ENCODE peak calls at places on chromosomes 5 and 9, in six cellular contexts. X, G, W, T, F and V are unnamed samples. For H3K36me3, the result is how much of the 10 kb centered on the place peaks cover.

GRCh38 chr5:5492087-5492933 is 69.8 kb downstream of the ICE1 start:
- DNase-seq in X (no peak), G (no peak), W (peak), T (peak), F (peak), V (no peak)

GRCh38 chr9:137724114-137724445 is 105.3 kb downstream of the EHMT1 start:
- DNase-seq in X (no peak), G (no peak), W (peak), T (no peak), F (no peak), V (no peak)

GRCh38 chr5:150254363-150255154 is 35.0 kb downstream of the CAMK2A start:
- DNase-seq in X (no peak), G (no peak), W (no peak), T (no peak), F (no peak), V (no peak)

GRCh38 chr9:134503301-134504105 is 138.1 kb upstream of the COL5A1 start:
- DNase-seq in X (no peak), G (no peak), W (no peak), T (no peak), F (peak), V (no peak)

GRCh38 chr9:88011005-88011766 is 36.9 kb upstream of the CDK20 start:
- DNase-seq in X (no peak), G (no peak), W (peak), T (no peak), F (no peak), V (no peak)

GRCh38 chr9:121709798-121710197 is 58.4 kb downstream of the DAB2IP start:
- DNase-seq in X (peak), G (no peak), W (peak), T (no peak), F (no peak), V (no peak)

GRCh38 chr5:173853370-173854131 is 34.6 kb upstream of the CPEB4 start:
- DNase-seq in X (no peak), G (no peak), W (no peak), T (no peak), F (no peak), V (no peak)

GRCh38 chr9:20683351-20684034 is 566 bp upstream of the FOCAD start:
- DNase-seq in X (peak), G (peak), W (peak), T (no peak), F (peak), V (peak)

GRCh38 chr5:119453045-119453383 is 717 bp downstream of the HSD17B4 start:
- DNase-seq in X (no peak), G (peak), W (peak), T (peak), F (peak), V (no peak)

GRCh38 chr5:11797132-11797531 is 107.1 kb downstream of the CTNND2 start:
- DNase-seq in X (no peak), G (no peak), W (no peak), T (no peak), F (no peak), V (no peak)

GRCh38 chr9:71670121-71670520 is 98.2 kb downstream of the CEMIP2 start:
- DNase-seq in X (no peak), G (no peak), W (no peak), T (no peak), F (no peak), V (no peak)

GRCh38 chr5:156391139-156391538 is 64.2 kb downstream of the SGCD start:
- DNase-seq in X (no peak), G (no peak), W (peak), T (no peak), F (no peak), V (no peak)

GRCh38 chr9:127279717-127280285 is 15.2 kb downstream of the GARNL3 start:
- DNase-seq in X (no peak), G (no peak), W (no peak), T (no peak), F (no peak), V (no peak)

GRCh38 chr5:149323235-149324205 is 21.8 kb upstream of the GRPEL2 start:
- DNase-seq in X (no peak), G (no peak), W (peak), T (no peak), F (no peak), V (no peak)

GRCh38 chr5:125093776-125094175 is 347.3 kb upstream of the ZNF608 start:
- DNase-seq in X (no peak), G (no peak), W (peak), T (no peak), F (no peak), V (no peak)

GRCh38 chr5:1002836-1003235 is 5.8 kb upstream of the NKD2 start:
- DNase-seq in X (no peak), G (no peak), W (no peak), T (no peak), F (peak), V (no peak)

GRCh38 chr9:127349483-127350127 is 47.4 kb upstream of the SLC2A8 start:
- DNase-seq in X (no peak), G (no peak), W (no peak), T (no peak), F (no peak), V (no peak)

GRCh38 chr5:173453167-173453566 is 125.0 kb upstream of the STC2 start:
- DNase-seq in X (no peak), G (no peak), W (peak), T (no peak), F (no peak), V (no peak)

GRCh38 chr5:16727937-16728336 is 111.1 kb upstream of the RETREG1 start:
- DNase-seq in X (peak), G (peak), W (no peak), T (no peak), F (peak), V (no peak)

GRCh38 chr9:1939926-1940368 is 75.2 kb upstream of the SMARCA2 start:
- DNase-seq in X (no peak), G (no peak), W (peak), T (peak), F (peak), V (no peak)

GRCh38 chr5:61919920-61920319 is 386.1 kb upstream of the KIF2A start:
- DNase-seq in X (no peak), G (no peak), W (no peak), T (no peak), F (peak), V (no peak)

GRCh38 chr9:111789881-111790280 is 4.9 kb downstream of the SHOC1 start:
- DNase-seq in X (no peak), G (no peak), W (no peak), T (no peak), F (no peak), V (no peak)

GRCh38 chr9:68706579-68707201 is 1.6 kb downstream of the PIP5K1B start:
- DNase-seq in X (no peak), G (no peak), W (no peak), T (peak), F (no peak), V (no peak)

DNA sequence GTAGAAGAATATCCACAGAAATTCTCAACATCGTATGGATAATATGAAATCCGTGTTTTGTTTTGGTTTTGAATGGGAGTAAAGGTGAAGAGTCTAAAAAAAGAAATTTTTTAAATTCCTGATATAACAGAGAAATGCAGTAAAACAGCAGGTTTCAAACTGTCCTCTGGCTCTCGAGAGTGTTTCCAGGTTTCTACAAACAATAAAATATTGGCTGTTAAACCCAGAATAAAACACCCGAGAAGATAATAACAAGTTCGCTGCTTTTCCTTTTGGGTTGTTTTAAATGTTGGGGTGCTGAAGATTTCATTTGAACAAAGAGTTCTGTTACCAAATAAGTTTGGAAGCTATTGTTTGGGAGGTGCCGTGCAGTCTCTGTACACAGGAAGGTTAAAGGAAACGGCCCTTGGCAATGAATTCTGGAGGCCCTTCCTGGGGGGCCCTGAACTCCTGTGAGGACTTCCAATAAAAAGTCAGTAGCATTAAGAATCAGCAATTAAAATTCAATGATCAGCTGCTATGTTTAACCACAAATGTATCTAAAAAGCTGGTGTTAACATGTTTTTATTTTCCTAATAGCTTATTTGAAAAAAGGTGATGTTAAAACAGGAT is 215.8 kb downstream of the TSSK1B start:
- DNase-seq in X (no peak), G (no peak), W (no peak), T (no peak), F (no peak), V (no peak)
- H3K27ac ChIP-seq in X (peak), G (peak), W (no peak), T (no peak), F (no peak), V (no peak)

DNA sequence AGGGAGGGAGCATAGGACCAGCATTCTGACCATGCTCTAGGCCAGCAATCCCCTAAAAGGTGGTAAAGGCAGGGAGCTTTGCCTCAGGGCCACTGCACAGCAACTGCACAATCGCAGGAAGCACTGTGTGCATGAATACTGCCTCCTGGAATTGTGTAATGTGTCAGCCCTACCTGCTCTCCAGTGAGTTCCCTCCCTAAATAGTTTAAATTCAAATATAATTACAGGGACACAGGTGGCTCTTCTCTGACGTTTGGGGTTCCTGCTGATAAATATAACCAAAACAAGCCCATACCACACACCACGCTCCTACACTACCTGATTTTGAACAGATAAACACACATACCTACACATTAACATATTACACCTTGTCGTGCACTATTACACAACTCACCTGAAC is 9.0 kb downstream of the BAG1 start:
- DNase-seq in X (no peak), G (no peak), W (no peak), T (no peak), F (no peak), V (no peak)
- H3K36me3 ChIP-seq in X (under half), G (under half), W (half or more), T (under half), F (under half), V (half or more)

DNA sequence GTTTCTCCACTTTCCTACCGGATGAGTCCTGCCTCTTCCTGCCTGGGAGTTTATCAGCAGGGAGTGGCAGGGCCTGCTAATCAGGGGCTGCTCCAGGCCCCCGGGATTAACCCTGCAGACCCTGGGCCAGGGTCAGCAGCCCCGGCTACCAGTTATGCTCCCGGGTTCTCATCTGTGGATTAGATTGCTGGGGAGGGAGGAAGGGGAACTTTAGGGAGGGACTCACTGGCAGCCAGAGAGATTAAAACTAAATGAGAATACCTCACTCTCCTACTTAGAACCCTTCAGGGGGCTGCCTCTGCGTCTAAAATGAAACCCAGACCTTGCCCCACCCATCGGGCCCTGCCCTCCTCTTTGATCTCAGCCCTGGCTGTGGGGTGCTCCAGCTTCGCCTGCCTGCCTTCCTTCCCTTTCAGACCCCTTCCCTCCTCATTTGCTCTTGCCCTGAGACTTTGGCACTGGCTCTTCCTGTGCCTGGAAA is 130.5 kb upstream of the HAND1 start:
- DNase-seq in X (no peak), G (no peak), W (no peak), T (no peak), F (no peak), V (no peak)
- H3K4me3 ChIP-seq in X (no peak), G (no peak), W (no peak), T (no peak), F (no peak), V (no peak)

GRCh38 chr9:104900324-104900723 is 27.6 kb downstream of the ABCA1 start:
- DNase-seq in X (no peak), G (no peak), W (no peak), T (no peak), F (no peak), V (no peak)
- H3K27ac ChIP-seq in X (no peak), G (no peak), W (no peak), T (no peak), F (no peak), V (no peak)

GRCh38 chr9:70262384-70262783 is 3.6 kb downstream of the SMC5 start:
- DNase-seq in X (no peak), G (no peak), W (no peak), T (no peak), F (no peak), V (no peak)
- H3K36me3 ChIP-seq in X (under half), G (under half), W (under half), T (under half), F (under half), V (under half)

DNA sequence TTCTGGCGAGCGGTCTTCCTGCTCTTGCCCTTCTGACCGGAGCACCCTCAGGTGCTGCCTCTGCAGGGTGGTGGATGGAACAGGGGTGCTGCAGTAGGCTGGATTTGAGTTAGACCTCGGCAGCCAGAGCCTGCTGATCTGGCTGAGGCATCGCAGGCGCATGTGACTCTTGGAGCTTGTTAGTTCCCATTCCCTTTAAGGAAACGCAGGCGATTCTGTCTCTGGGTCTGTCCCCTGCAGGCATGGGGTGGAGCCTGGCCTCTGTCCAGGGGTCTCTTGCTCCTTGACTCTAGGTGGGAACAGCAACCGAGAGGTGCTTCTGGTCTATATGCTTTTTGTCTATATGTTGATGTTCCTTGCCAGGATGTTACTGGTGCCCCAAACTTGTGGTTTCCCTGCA is 3.1 kb downstream of the WNK2 start:
- DNase-seq in X (no peak), G (no peak), W (no peak), T (no peak), F (no peak), V (no peak)
- H3K4me3 ChIP-seq in X (no peak), G (no peak), W (no peak), T (no peak), F (peak), V (no peak)

GRCh38 chr5:113764382-113764781 is 250.9 kb downstream of the YTHDC2 start:
- DNase-seq in X (no peak), G (no peak), W (no peak), T (no peak), F (no peak), V (no peak)

GRCh38 chr5:113759505-113760145 is 246.1 kb downstream of the YTHDC2 start:
- DNase-seq in X (no peak), G (no peak), W (no peak), T (no peak), F (no peak), V (no peak)

GRCh38 chr5:113761594-113761993 is 248.1 kb downstream of the YTHDC2 start:
- DNase-seq in X (no peak), G (no peak), W (no peak), T (no peak), F (no peak), V (no peak)

GRCh38 chr5:113757508-113757907 is 244.0 kb downstream of the YTHDC2 start:
- DNase-seq in X (no peak), G (no peak), W (no peak), T (no peak), F (no peak), V (no peak)

DNA sequence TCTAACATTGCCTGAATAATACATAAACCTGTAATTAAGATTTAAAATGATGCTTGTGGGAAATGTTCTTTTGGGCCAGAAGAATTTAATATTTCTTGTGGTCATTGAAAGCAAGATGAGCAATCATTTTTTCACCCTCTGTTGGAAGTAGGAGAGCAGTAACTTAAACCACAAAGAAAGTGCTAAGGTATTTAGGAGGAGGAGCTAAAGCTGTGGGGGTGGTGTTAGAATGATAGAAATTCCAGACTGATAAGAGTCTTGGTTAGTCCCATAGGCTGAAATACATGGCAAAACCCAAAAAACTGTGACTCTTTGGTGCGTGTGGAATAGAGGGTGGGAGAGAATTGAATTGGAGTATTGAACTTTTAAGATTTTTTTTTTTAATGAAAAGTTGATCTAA is 247.0 kb downstream of the YTHDC2 start:
- DNase-seq in X (no peak), G (no peak), W (no peak), T (no peak), F (no peak), V (no peak)
- H3K27ac ChIP-seq in X (no peak), G (no peak), W (no peak), T (no peak), F (no peak), V (no peak)

DNA sequence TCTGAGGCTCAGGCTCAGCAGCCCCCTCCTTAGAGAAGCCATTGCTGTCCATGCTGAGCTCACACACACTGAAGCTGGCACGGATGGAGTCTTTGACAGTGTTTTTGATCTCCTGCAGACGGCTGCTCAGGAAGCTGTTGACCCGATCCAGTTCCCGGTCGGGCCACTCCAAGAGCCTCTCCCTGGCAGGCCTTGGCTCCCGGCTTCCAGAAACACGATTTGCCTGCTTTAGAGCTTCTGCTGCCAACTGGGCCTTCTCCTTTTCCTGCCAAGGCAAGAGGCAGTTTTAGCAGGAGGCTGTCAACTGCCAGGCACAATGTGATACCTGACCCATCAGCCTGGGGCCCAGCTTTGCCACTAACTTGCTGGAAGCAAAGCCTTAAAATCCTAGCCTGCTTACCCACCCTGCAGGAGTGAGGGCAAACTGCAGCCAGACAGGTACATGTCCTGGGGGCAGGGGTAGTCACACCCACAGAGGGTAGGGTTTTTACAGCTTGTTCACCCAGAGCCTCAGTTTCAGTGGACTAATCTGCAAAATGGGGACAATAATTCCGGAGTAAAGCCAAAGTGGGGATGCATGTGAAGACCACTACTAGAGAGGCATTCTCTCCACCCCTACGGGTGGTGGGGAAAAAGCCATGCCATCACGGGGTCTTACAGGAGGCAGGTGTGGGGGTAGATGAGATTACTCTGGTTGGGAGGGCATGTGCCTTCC is 8.3 kb upstream of the DDX41 start:
- DNase-seq in X (peak), G (no peak), W (no peak), T (no peak), F (no peak), V (no peak)
- H3K36me3 ChIP-seq in X (under half), G (under half), W (half or more), T (under half), F (under half), V (half or more)